ENCODE peak calls at places on chromosomes 11 and 22, in ten cellular contexts. J is tibial artery; W is CD4-positive, alpha-beta T cell; H is right atrium auricular region; E is upper lobe of left lung; L is lower lobe of right lung; K is spleen; F is SK-N-SH; T is HepG2; O is tibial nerve. P is an unnamed sample.

GRCh38 chr22:30238661-30239420 is 7.7 kb downstream of the LIF start:
- DNase-seq in J (no peak), K (no peak), E (peak; percentile 76), W (no peak), F (no peak), L (no peak), T (no peak), H (no peak), O (no peak), P (no peak)

GRCh38 chr22:45212306-45212709 is 28.4 kb downstream of the KIAA0930 start:
- DNase-seq in T (no peak), H (peak; percentile 89), F (peak; percentile 75), W (no peak), J (peak; percentile 84), K (peak; percentile 79), E (peak; percentile 85), O (peak; percentile 44), L (peak; percentile 65), P (peak; percentile 52)

GRCh38 chr11:69884751-69885150 is 65.5 kb upstream of the FGF3 start:
- DNase-seq in K (no peak), F (no peak), W (no peak), J (no peak), H (no peak), E (no peak), O (no peak), L (no peak), T (no peak), P (no peak)

GRCh38 chr11:44596541-44597276 is 31.2 kb downstream of the CD82 start:
- DNase-seq in K (no peak), W (peak; percentile 46), O (no peak), F (no peak), J (no peak), E (no peak), H (no peak), L (no peak), T (no peak), P (no peak)

GRCh38 chr11:125974284-125974683 is 28.4 kb downstream of the VSIG10L2 start:
- DNase-seq in T (no peak), J (no peak), L (no peak), K (no peak), W (no peak), H (no peak), E (no peak), O (no peak), F (no peak), P (no peak)

GRCh38 chr11:120147094-120147949 is 9.4 kb upstream of the TRIM29 start:
- DNase-seq in F (no peak), J (no peak), T (no peak), E (no peak), W (no peak), H (peak; percentile 53), O (no peak), K (no peak), L (no peak), P (no peak)

GRCh38 chr22:42560781-42561180 is 7.0 kb downstream of the SERHL2 start:
- DNase-seq in F (peak; percentile 59), L (no peak), E (no peak), O (no peak), K (no peak), W (no peak), H (no peak), T (peak; percentile 35), J (no peak), P (no peak)

GRCh38 chr11:94183886-94184264 is 55.2 kb downstream of the PANX1 start:
- DNase-seq in L (peak; percentile 71), E (no peak), T (peak; percentile 33), J (peak; percentile 31), F (peak; percentile 33), H (peak; percentile 84), K (no peak), O (peak; percentile 73), W (no peak), P (peak; percentile 13)

GRCh38 chr11:106311531-106312230 is 234.2 kb downstream of the AASDHPPT start:
- DNase-seq in H (no peak), T (no peak), O (no peak), W (no peak), K (no peak), F (no peak), J (no peak), L (no peak), E (no peak), P (no peak)

GRCh38 chr11:65872555-65873279 is at the start of gene EFEMP2:
- DNase-seq in H (no peak), L (peak; percentile 64), T (no peak), K (peak; percentile 86), J (no peak), W (no peak), E (peak; percentile 91), O (no peak), F (peak; percentile 79), P (no peak)

GRCh38 chr11:69215784-69216415 is 60.2 kb downstream of the SMIM38 start:
- DNase-seq in H (no peak), W (no peak), K (no peak), O (no peak), L (no peak), E (no peak), F (no peak), J (peak; percentile 14), T (no peak), P (peak; percentile 62)

DNA sequence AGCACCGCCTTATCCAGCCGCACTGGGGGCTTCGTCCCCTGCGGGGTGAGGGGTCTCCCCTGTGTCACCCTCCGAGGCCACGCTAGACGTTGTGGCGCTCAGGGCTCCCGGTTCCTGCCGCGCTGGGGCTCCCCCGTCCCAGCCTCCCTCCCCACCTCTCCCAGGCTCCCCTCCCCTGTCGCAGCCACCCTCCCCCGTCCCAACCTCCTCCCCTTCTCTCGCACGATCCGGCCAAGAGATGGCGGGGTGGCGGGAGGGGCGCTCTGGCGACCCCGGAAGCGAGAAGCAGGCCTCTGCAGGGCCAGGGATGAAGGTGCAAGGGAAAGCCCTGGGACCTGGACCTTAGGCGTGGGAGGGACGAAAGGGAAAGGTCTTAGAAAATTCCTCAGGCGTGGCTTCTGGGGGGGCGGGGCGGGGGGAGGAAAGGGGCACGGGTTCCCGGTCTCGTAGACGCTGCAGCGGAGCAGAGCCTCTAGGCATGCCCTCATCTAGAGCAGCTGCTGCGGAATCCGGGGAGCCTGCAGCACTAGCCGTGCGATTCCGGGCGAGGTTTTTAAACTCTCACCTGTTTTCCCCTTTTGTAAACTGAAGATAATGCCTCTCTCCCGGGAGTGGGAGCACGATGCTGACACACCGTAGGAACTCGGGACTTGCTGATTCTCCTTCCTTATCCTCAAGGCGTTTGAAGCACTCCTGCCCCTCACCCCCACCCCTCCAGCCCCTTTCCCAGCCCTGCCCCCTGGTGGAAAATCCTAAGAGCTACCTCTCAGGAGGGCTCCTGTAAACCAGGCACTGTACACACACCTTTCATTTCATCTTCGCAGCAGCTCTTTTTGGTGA is 14.4 kb downstream of the KCNJ5 start:
- DNase-seq in T (no peak), E (peak; percentile 85), O (no peak), K (no peak), L (peak; percentile 73), J (no peak), H (no peak), F (peak; percentile 86), W (peak; percentile 26), P (no peak)
- H3K27ac ChIP-seq in T (no peak overlapping the region), E (peak overlapping the region; percentile 92), O (no peak overlapping the region), K (peak overlapping the region; percentile 14), L (peak overlapping the region; percentile 78), J (peak overlapping the region; percentile 75), H (peak overlapping the region; percentile 83), F (no peak overlapping the region), W (no peak overlapping the region), P (peak overlapping the region; percentile 49)

DNA sequence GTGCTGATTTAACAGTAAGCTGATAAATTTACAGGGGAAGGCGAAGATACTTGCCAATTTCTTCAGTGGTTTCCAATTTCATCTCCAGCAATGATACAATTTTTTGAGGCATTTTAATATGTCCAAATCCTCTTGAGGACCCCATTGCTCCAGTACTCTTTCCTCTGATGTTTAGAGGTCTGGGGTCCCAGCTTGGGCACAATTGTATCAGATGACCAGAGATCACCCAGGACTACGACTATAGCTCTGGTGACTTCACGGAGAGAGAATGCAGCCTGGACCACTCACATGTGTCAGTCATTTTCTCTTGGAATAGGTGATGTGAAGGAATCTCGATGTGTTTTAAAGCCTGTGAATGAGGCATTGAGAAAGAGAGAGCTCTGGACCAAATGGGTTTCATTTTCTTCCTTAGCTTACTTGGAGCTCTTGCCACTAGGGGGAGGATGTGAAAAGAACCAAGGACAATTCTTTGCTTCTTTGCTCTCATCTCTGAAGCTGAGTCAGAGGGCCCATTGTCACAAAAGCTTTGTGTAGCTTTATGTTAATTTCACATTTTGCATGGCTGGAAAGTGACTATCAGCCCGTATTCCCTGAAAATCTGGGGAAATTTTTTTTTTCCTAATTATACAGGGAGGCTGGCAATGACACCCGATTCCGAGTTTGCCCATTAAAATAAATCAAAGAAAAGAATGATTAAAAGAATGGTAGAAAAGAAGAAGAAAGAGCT is 6.7 kb upstream of the CCDC90B start:
- DNase-seq in W (no peak), H (no peak), E (no peak), O (peak; percentile 66), L (no peak), K (no peak), J (no peak), T (peak; percentile 57), F (peak; percentile 40), P (peak; percentile 27)
- TF ChIP-seq CTCF in W (peak; percentile 71), H (peak; percentile 76), E (peak; percentile 61), O (peak; percentile 63), L (peak; percentile 69), K (peak; percentile 66), J (peak; percentile 57), T (peak; percentile 71), F (peak; percentile 78), P (peak; percentile 78)

GRCh38 chr22:20514658-20515406 is 7.4 kb downstream of the MED15 start:
- DNase-seq in O (no peak), J (no peak), W (no peak), T (no peak), E (no peak), L (no peak), F (no peak), H (peak; percentile 67), K (no peak), P (peak; percentile 69)
- H3K27ac ChIP-seq in O (no peak overlapping the region), J (no peak overlapping the region), W (no peak overlapping the region), T (no peak overlapping the region), E (peak overlapping the region; percentile 26), L (no peak overlapping the region), F (no peak overlapping the region), H (peak overlapping the region; percentile 43), K (peak overlapping the region; percentile 13), P (peak overlapping the region; percentile 3)

GRCh38 chr22:40479126-40479800 is 108.9 kb downstream of the SGSM3 start:
- DNase-seq in J (no peak), H (no peak), L (no peak), W (no peak), K (no peak), O (no peak), E (no peak), F (no peak), T (no peak), P (no peak)
- TF ChIP-seq CTCF in J (no peak), H (no peak), L (no peak), W (peak; percentile 43), K (no peak), O (no peak), E (no peak), F (no peak), T (no peak), P (peak; percentile 41)

GRCh38 chr11:35076201-35077100 is 62.5 kb upstream of the CD44 start:
- DNase-seq in T (no peak), O (no peak), J (no peak), F (no peak), L (no peak), W (no peak), H (no peak), K (no peak), E (no peak), P (no peak)
- H3K27ac ChIP-seq in T (no peak overlapping the region), O (no peak overlapping the region), J (no peak overlapping the region), F (no peak overlapping the region), L (no peak overlapping the region), W (peak overlapping the region; percentile 82), H (no peak overlapping the region), K (peak overlapping the region; percentile 74), E (no peak overlapping the region), P (peak overlapping the region; percentile 77)

P was measured in foreskin keratinocyte.